ENCODE peak calls at places on chromosomes 7 and 10, in ten cellular contexts. One of them, this sample, is unnamed.

GRCh38 chr10:12730809-12731519 is 270.5 kb downstream of the CCDC3 start:
- DNase-seq in A549: no peak
- DNase-seq in IMR-90: peak
- DNase-seq in HepG2: no peak
- DNase-seq in body of pancreas: no peak
- DNase-seq in right lobe of liver: no peak
- DNase-seq in GM12892: no peak
- DNase-seq in uterus: peak
- DNase-seq in H1: no peak
- DNase-seq in transverse colon: no peak
- DNase-seq in this sample: no peak

GRCh38 chr10:90458054-90458453 is 399.8 kb downstream of the HTR7 start:
- DNase-seq in A549: no peak
- DNase-seq in IMR-90: no peak
- DNase-seq in HepG2: no peak
- DNase-seq in body of pancreas: no peak
- DNase-seq in right lobe of liver: no peak
- DNase-seq in GM12892: no peak
- DNase-seq in uterus: no peak
- DNase-seq in H1: no peak
- DNase-seq in transverse colon: no peak
- DNase-seq in this sample: no peak

GRCh38 chr7:3588341-3588740 is 287.3 kb downstream of the SDK1 start:
- DNase-seq in A549: no peak
- DNase-seq in IMR-90: no peak
- DNase-seq in HepG2: no peak
- DNase-seq in body of pancreas: peak
- DNase-seq in right lobe of liver: no peak
- DNase-seq in GM12892: no peak
- DNase-seq in uterus: no peak
- DNase-seq in H1: no peak
- DNase-seq in transverse colon: no peak
- DNase-seq in this sample: no peak

GRCh38 chr7:84697506-84697905 is 489.4 kb downstream of the SEMA3D start:
- DNase-seq in A549: peak
- DNase-seq in IMR-90: peak
- DNase-seq in HepG2: no peak
- DNase-seq in body of pancreas: no peak
- DNase-seq in right lobe of liver: no peak
- DNase-seq in GM12892: no peak
- DNase-seq in uterus: no peak
- DNase-seq in H1: no peak
- DNase-seq in transverse colon: no peak
- DNase-seq in this sample: no peak

GRCh38 chr10:5812283-5813090 is 747 bp downstream of the GDI2 start:
- DNase-seq in A549: peak
- DNase-seq in IMR-90: no peak
- DNase-seq in HepG2: no peak
- DNase-seq in body of pancreas: peak
- DNase-seq in right lobe of liver: peak
- DNase-seq in GM12892: no peak
- DNase-seq in uterus: peak
- DNase-seq in H1: peak
- DNase-seq in transverse colon: peak
- DNase-seq in this sample: peak

GRCh38 chr10:3195286-3195685 is 22.7 kb upstream of the PITRM1 start:
- DNase-seq in A549: no peak
- DNase-seq in IMR-90: no peak
- DNase-seq in HepG2: no peak
- DNase-seq in body of pancreas: no peak
- DNase-seq in right lobe of liver: no peak
- DNase-seq in GM12892: no peak
- DNase-seq in uterus: no peak
- DNase-seq in H1: no peak
- DNase-seq in transverse colon: no peak
- DNase-seq in this sample: no peak

GRCh38 chr10:106267591-106267990 is 896.9 kb downstream of the SORCS1 start:
- DNase-seq in A549: no peak
- DNase-seq in IMR-90: no peak
- DNase-seq in HepG2: no peak
- DNase-seq in body of pancreas: no peak
- DNase-seq in right lobe of liver: peak
- DNase-seq in GM12892: no peak
- DNase-seq in uterus: no peak
- DNase-seq in H1: no peak
- DNase-seq in transverse colon: no peak
- DNase-seq in this sample: no peak

GRCh38 chr7:39880556-39880955 is 69.5 kb upstream of the CDK13 start:
- DNase-seq in A549: no peak
- DNase-seq in IMR-90: peak
- DNase-seq in HepG2: no peak
- DNase-seq in body of pancreas: no peak
- DNase-seq in right lobe of liver: no peak
- DNase-seq in GM12892: no peak
- DNase-seq in uterus: no peak
- DNase-seq in H1: no peak
- DNase-seq in transverse colon: no peak
- DNase-seq in this sample: no peak

GRCh38 chr10:71008150-71008549 is 119.8 kb upstream of the PCBD1 start:
- DNase-seq in A549: no peak
- DNase-seq in IMR-90: no peak
- DNase-seq in HepG2: no peak
- DNase-seq in body of pancreas: no peak
- DNase-seq in right lobe of liver: no peak
- DNase-seq in GM12892: no peak
- DNase-seq in uterus: no peak
- DNase-seq in H1: no peak
- DNase-seq in transverse colon: no peak
- DNase-seq in this sample: no peak

GRCh38 chr7:4612939-4613841 is 68.9 kb upstream of the FOXK1 start:
- DNase-seq in A549: no peak
- DNase-seq in IMR-90: peak
- DNase-seq in HepG2: no peak
- DNase-seq in body of pancreas: peak
- DNase-seq in right lobe of liver: peak
- DNase-seq in GM12892: no peak
- DNase-seq in uterus: no peak
- DNase-seq in H1: peak
- DNase-seq in transverse colon: peak
- DNase-seq in this sample: peak

GRCh38 chr10:114937962-114938817 is at the start of gene TRUB1:
- DNase-seq in A549: peak
- DNase-seq in IMR-90: peak
- DNase-seq in HepG2: peak
- DNase-seq in body of pancreas: peak
- DNase-seq in right lobe of liver: peak
- DNase-seq in GM12892: peak
- DNase-seq in uterus: peak
- DNase-seq in H1: peak
- DNase-seq in transverse colon: peak
- DNase-seq in this sample: peak
- TF ChIP-seq POLR2A in A549: peak
- TF ChIP-seq POLR2A in IMR-90: peak
- TF ChIP-seq POLR2A in HepG2: peak
- TF ChIP-seq POLR2A in body of pancreas: peak
- TF ChIP-seq POLR2A in right lobe of liver: peak
- TF ChIP-seq POLR2A in GM12892: peak
- TF ChIP-seq POLR2A in uterus: peak
- TF ChIP-seq POLR2A in H1: peak
- TF ChIP-seq POLR2A in transverse colon: peak
- TF ChIP-seq POLR2A in this sample: no peak

DNA sequence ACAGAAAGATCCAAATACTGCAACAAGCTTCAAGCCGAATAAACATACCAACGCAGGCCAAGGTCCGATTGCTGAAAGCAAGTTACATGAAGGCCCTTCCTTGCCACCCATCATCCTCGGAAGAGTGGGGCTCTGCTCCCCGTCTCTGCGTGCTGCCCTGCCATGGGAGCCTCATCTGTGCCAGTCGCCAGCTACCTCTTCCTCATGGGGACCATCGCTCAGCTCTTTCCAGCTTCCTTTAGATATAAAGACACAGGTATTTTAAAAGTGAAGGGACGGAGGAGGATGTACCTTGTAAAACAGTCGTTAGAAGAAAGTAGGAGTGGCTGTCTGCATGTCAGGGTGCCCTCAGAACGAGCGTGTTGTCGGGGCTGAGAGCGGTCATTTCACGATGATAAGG is 114.9 kb downstream of the INPP5A start:
- DNase-seq in A549: no peak
- DNase-seq in IMR-90: no peak
- DNase-seq in HepG2: no peak
- DNase-seq in body of pancreas: peak
- DNase-seq in right lobe of liver: no peak
- DNase-seq in GM12892: no peak
- DNase-seq in uterus: no peak
- DNase-seq in H1: no peak
- DNase-seq in transverse colon: no peak
- DNase-seq in this sample: peak
- TF ChIP-seq POLR2A in A549: no peak
- TF ChIP-seq POLR2A in IMR-90: no peak
- TF ChIP-seq POLR2A in HepG2: no peak
- TF ChIP-seq POLR2A in body of pancreas: no peak
- TF ChIP-seq POLR2A in right lobe of liver: no peak
- TF ChIP-seq POLR2A in GM12892: no peak
- TF ChIP-seq POLR2A in uterus: no peak
- TF ChIP-seq POLR2A in H1: no peak
- TF ChIP-seq POLR2A in transverse colon: no peak
- TF ChIP-seq POLR2A in this sample: no peak

DNA sequence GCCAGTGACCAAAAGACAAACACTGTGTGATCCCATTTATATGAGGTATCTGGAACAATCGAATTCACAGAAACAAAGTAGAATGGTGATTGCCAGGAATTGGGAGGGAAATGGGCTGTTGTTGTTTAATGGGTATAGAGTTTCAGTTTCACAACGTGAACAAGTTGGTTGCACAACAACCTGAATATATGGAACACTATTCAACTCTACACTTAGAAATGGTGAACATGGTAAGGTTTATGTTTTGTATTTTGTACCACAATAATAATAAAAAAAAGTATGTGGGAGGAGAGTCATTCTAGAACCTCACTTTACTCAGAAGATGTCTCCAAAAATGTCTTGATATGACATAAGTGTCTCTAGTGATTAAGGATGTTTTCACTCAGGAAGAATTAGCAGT is 85.2 kb upstream of the SGCE start:
- DNase-seq in A549: no peak
- DNase-seq in IMR-90: no peak
- DNase-seq in HepG2: peak
- DNase-seq in body of pancreas: no peak
- DNase-seq in right lobe of liver: no peak
- DNase-seq in GM12892: no peak
- DNase-seq in uterus: no peak
- DNase-seq in H1: no peak
- DNase-seq in transverse colon: no peak
- DNase-seq in this sample: no peak
- TF ChIP-seq POLR2A in A549: no peak
- TF ChIP-seq POLR2A in IMR-90: no peak
- TF ChIP-seq POLR2A in HepG2: no peak
- TF ChIP-seq POLR2A in body of pancreas: no peak
- TF ChIP-seq POLR2A in right lobe of liver: no peak
- TF ChIP-seq POLR2A in GM12892: no peak
- TF ChIP-seq POLR2A in uterus: no peak
- TF ChIP-seq POLR2A in H1: no peak
- TF ChIP-seq POLR2A in transverse colon: no peak
- TF ChIP-seq POLR2A in this sample: no peak

GRCh38 chr10:78976825-78977760 is 91.7 kb upstream of the ZMIZ1 start:
- DNase-seq in A549: no peak
- DNase-seq in IMR-90: no peak
- DNase-seq in HepG2: peak
- DNase-seq in body of pancreas: no peak
- DNase-seq in right lobe of liver: peak
- DNase-seq in GM12892: no peak
- DNase-seq in uterus: no peak
- DNase-seq in H1: no peak
- DNase-seq in transverse colon: no peak
- DNase-seq in this sample: no peak

GRCh38 chr10:78972160-78972946 is 96.4 kb upstream of the ZMIZ1 start:
- DNase-seq in A549: peak
- DNase-seq in IMR-90: peak
- DNase-seq in HepG2: peak
- DNase-seq in body of pancreas: peak
- DNase-seq in right lobe of liver: peak
- DNase-seq in GM12892: no peak
- DNase-seq in uterus: peak
- DNase-seq in H1: no peak
- DNase-seq in transverse colon: peak
- DNase-seq in this sample: peak

GRCh38 chr10:78972947-78973900 is 95.5 kb upstream of the ZMIZ1 start:
- DNase-seq in A549: peak
- DNase-seq in IMR-90: peak
- DNase-seq in HepG2: peak
- DNase-seq in body of pancreas: peak
- DNase-seq in right lobe of liver: peak
- DNase-seq in GM12892: peak
- DNase-seq in uterus: peak
- DNase-seq in H1: peak
- DNase-seq in transverse colon: peak
- DNase-seq in this sample: peak

GRCh38 chr10:78973901-78974408 is 94.8 kb upstream of the ZMIZ1 start:
- DNase-seq in A549: peak
- DNase-seq in IMR-90: peak
- DNase-seq in HepG2: peak
- DNase-seq in body of pancreas: no peak
- DNase-seq in right lobe of liver: no peak
- DNase-seq in GM12892: peak
- DNase-seq in uterus: peak
- DNase-seq in H1: peak
- DNase-seq in transverse colon: no peak
- DNase-seq in this sample: peak

DNA sequence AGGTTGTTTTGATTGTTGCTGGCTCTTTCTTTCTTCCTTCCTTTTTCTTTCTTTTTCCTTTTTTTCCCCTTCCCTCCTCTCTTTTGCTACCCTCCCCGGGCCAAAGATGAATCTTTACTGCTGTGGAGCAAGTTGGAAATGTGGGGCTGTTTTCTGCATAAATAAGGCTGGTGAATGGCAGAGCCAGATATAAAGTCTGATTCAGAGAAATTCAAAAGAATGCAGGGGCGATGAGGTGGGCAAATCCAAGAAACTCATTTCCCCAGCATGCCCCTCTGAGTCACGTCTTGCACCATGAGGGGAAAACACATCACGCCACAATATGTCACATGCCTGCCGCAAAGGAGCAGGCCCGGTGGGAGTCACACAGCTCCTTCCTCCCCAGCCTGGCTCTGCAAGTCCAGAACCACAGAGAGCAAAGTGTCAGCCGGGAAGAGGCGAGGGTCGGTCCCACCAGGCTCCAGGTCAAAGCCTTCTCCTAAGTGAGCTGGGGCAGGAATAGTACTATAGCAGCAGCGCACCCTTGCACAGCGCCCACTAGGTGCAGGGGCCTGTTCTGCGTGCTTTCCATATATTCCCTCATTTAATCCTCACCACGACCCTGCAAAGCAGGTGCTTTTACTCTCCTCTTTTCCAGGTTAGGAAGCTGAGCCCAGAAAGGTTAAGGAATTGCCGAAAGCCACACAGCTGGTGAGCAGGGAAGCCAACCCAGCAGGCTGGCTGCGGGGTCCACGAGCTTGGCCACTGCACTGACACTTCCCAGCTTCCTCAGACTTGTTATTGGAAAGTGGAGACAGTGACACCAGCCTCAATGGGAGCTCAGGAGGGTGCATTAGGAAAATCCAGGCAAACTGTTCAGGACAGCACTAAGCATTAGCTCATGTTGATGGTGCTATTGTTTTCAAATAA is 94.1 kb upstream of the ZMIZ1 start:
- DNase-seq in A549: peak
- DNase-seq in IMR-90: peak
- DNase-seq in HepG2: peak
- DNase-seq in body of pancreas: peak
- DNase-seq in right lobe of liver: no peak
- DNase-seq in GM12892: no peak
- DNase-seq in uterus: peak
- DNase-seq in H1: peak
- DNase-seq in transverse colon: peak
- DNase-seq in this sample: peak
- TF ChIP-seq POLR2A in A549: no peak
- TF ChIP-seq POLR2A in IMR-90: peak
- TF ChIP-seq POLR2A in HepG2: peak
- TF ChIP-seq POLR2A in body of pancreas: peak
- TF ChIP-seq POLR2A in right lobe of liver: no peak
- TF ChIP-seq POLR2A in GM12892: no peak
- TF ChIP-seq POLR2A in uterus: no peak
- TF ChIP-seq POLR2A in H1: no peak
- TF ChIP-seq POLR2A in transverse colon: no peak
- TF ChIP-seq POLR2A in this sample: no peak

This sample was measured in heart left ventricle.